ENCODE peak calls at places on chromosomes 12 and 14, in four cellular contexts. One of them, this sample, is unnamed.

GRCh38 chr14:59870277-59871165 is at the start of gene RTN1:
- DNase-seq in HepG2: no peak
- DNase-seq in GM12878: no peak
- DNase-seq in NT2/D1: peak; percentile 40
- DNase-seq in this sample: peak; percentile 69

GRCh38 chr12:14577344-14577743 is 9.7 kb upstream of the PLBD1 start:
- DNase-seq in HepG2: no peak
- DNase-seq in GM12878: peak; percentile 25
- DNase-seq in NT2/D1: no peak
- DNase-seq in this sample: no peak

GRCh38 chr14:46405095-46405494 is 246.5 kb downstream of the RPL10L start:
- DNase-seq in GM12878: no peak
- DNase-seq in HepG2: no peak
- DNase-seq in NT2/D1: no peak
- DNase-seq in this sample: no peak

GRCh38 chr12:109264095-109264942 is 44.8 kb downstream of the FOXN4 start:
- DNase-seq in NT2/D1: peak; percentile 76
- DNase-seq in HepG2: peak; percentile 67
- DNase-seq in GM12878: no peak
- DNase-seq in this sample: peak; percentile 89

GRCh38 chr14:57617510-57617909 is 123.9 kb upstream of the CCDC198 start:
- DNase-seq in GM12878: no peak
- DNase-seq in HepG2: no peak
- DNase-seq in NT2/D1: peak; percentile 47
- DNase-seq in this sample: no peak

GRCh38 chr14:65000868-65001600 is 14.3 kb downstream of the FNTB start:
- DNase-seq in NT2/D1: no peak
- DNase-seq in GM12878: no peak
- DNase-seq in HepG2: no peak
- DNase-seq in this sample: no peak

GRCh38 chr12:18677189-18677588 is 60.6 kb downstream of the PLCZ1 start:
- DNase-seq in GM12878: no peak
- DNase-seq in NT2/D1: no peak
- DNase-seq in HepG2: no peak
- DNase-seq in this sample: no peak

GRCh38 chr14:50978521-50978871 is 34.2 kb upstream of the PYGL start:
- DNase-seq in HepG2: no peak
- DNase-seq in NT2/D1: no peak
- DNase-seq in GM12878: no peak
- DNase-seq in this sample: no peak

GRCh38 chr14:73338551-73338950 is 101.2 kb downstream of the PAPLN start:
- DNase-seq in HepG2: no peak
- DNase-seq in GM12878: no peak
- DNase-seq in NT2/D1: no peak
- DNase-seq in this sample: no peak

GRCh38 chr14:103188691-103189480 is 65.6 kb downstream of the TNFAIP2 start:
- DNase-seq in HepG2: no peak
- DNase-seq in NT2/D1: no peak
- DNase-seq in GM12878: no peak
- DNase-seq in this sample: no peak

GRCh38 chr12:131818821-131819585 is 9.2 kb upstream of the MMP17 start:
- DNase-seq in GM12878: no peak
- DNase-seq in HepG2: peak; percentile 54
- DNase-seq in NT2/D1: no peak
- DNase-seq in this sample: no peak

GRCh38 chr12:133057446-133057845 is 20.1 kb downstream of the ZNF84 start:
- DNase-seq in GM12878: no peak
- DNase-seq in NT2/D1: no peak
- DNase-seq in HepG2: no peak
- DNase-seq in this sample: no peak

GRCh38 chr12:48069253-48069652 is 36.6 kb downstream of the SENP1 start:
- DNase-seq in HepG2: no peak
- DNase-seq in NT2/D1: no peak
- DNase-seq in GM12878: no peak
- DNase-seq in this sample: no peak

GRCh38 chr12:122072031-122072970 is 6.3 kb upstream of the MLXIP start:
- DNase-seq in HepG2: no peak
- DNase-seq in GM12878: no peak
- DNase-seq in NT2/D1: no peak
- DNase-seq in this sample: peak; percentile 47

GRCh38 chr12:81987351-81987750 is 228.2 kb upstream of the PPFIA2 start:
- DNase-seq in GM12878: no peak
- DNase-seq in NT2/D1: no peak
- DNase-seq in HepG2: no peak
- DNase-seq in this sample: no peak

GRCh38 chr12:122079532-122080081 is 1.1 kb downstream of the MLXIP start:
- DNase-seq in NT2/D1: no peak
- DNase-seq in GM12878: no peak
- DNase-seq in HepG2: no peak
- DNase-seq in this sample: no peak

GRCh38 chr12:123997033-123997822 is 24.2 kb downstream of the ZNF664 start:
- DNase-seq in NT2/D1: no peak
- DNase-seq in HepG2: no peak
- DNase-seq in GM12878: no peak
- DNase-seq in this sample: no peak

GRCh38 chr14:53603994-53604393 is 352.6 kb downstream of the BMP4 start:
- DNase-seq in NT2/D1: no peak
- DNase-seq in GM12878: no peak
- DNase-seq in HepG2: no peak
- DNase-seq in this sample: no peak

GRCh38 chr12:61502179-61502578 is 758.0 kb upstream of the USP15 start:
- DNase-seq in GM12878: no peak
- DNase-seq in HepG2: no peak
- DNase-seq in NT2/D1: no peak
- DNase-seq in this sample: no peak

GRCh38 chr14:55297611-55298323 is 26.5 kb downstream of the FBXO34 start:
- DNase-seq in HepG2: peak; percentile 10
- DNase-seq in NT2/D1: no peak
- DNase-seq in GM12878: no peak
- DNase-seq in this sample: no peak

GRCh38 chr12:26614217-26614616 is 218.8 kb downstream of the ITPR2 start:
- DNase-seq in HepG2: no peak
- DNase-seq in GM12878: no peak
- DNase-seq in NT2/D1: peak; percentile 57
- DNase-seq in this sample: peak; percentile 28

GRCh38 chr12:14845350-14845750 is 2.0 kb upstream of the ART4 start:
- DNase-seq in GM12878: no peak
- DNase-seq in NT2/D1: peak; percentile 76
- DNase-seq in HepG2: peak; percentile 56
- DNase-seq in this sample: peak; percentile 55

GRCh38 chr12:81162725-81163124 is 84.8 kb downstream of the ACSS3 start:
- DNase-seq in NT2/D1: no peak
- DNase-seq in HepG2: no peak
- DNase-seq in GM12878: no peak
- DNase-seq in this sample: no peak

GRCh38 chr14:24941719-24942118 is 108.2 kb downstream of the STXBP6 start:
- DNase-seq in NT2/D1: no peak
- DNase-seq in GM12878: no peak
- DNase-seq in HepG2: no peak
- DNase-seq in this sample: no peak

GRCh38 chr12:113477842-113478215 is 6.2 kb upstream of the LHX5 start:
- DNase-seq in HepG2: no peak
- DNase-seq in GM12878: no peak
- DNase-seq in NT2/D1: no peak
- DNase-seq in this sample: no peak

GRCh38 chr14:67516679-67517078 is 16.4 kb upstream of the PLEKHH1 start:
- DNase-seq in HepG2: no peak
- DNase-seq in NT2/D1: no peak
- DNase-seq in GM12878: no peak
- DNase-seq in this sample: no peak

GRCh38 chr14:67514203-67514607 is 18.9 kb upstream of the PLEKHH1 start:
- DNase-seq in GM12878: no peak
- DNase-seq in HepG2: no peak
- DNase-seq in NT2/D1: no peak
- DNase-seq in this sample: no peak

GRCh38 chr14:67513631-67514108 is 19.4 kb upstream of the PLEKHH1 start:
- DNase-seq in NT2/D1: no peak
- DNase-seq in GM12878: no peak
- DNase-seq in HepG2: no peak
- DNase-seq in this sample: no peak

GRCh38 chr14:67515386-67516079 is 17.6 kb upstream of the PLEKHH1 start:
- DNase-seq in HepG2: no peak
- DNase-seq in NT2/D1: no peak
- DNase-seq in GM12878: no peak
- DNase-seq in this sample: peak; percentile 40

GRCh38 chr14:67514650-67515385 is 18.3 kb upstream of the PLEKHH1 start:
- DNase-seq in NT2/D1: no peak
- DNase-seq in GM12878: no peak
- DNase-seq in HepG2: no peak
- DNase-seq in this sample: peak; percentile 42
- TF ChIP-seq SUZ12 in NT2/D1: no peak
- TF ChIP-seq SUZ12 in GM12878: peak; percentile 48
- TF ChIP-seq SUZ12 in HepG2: no peak
- TF ChIP-seq SUZ12 in this sample: no peak

GRCh38 chr14:75051556-75051899 is 261 bp upstream of the MLH3 start:
- DNase-seq in NT2/D1: no peak
- DNase-seq in GM12878: no peak
- DNase-seq in HepG2: no peak
- DNase-seq in this sample: no peak

GRCh38 chr14:75048101-75048500 is 3.2 kb downstream of the MLH3 start:
- DNase-seq in HepG2: no peak
- DNase-seq in GM12878: no peak
- DNase-seq in NT2/D1: no peak
- DNase-seq in this sample: no peak

GRCh38 chr14:75049136-75049535 is 2.1 kb downstream of the MLH3 start:
- DNase-seq in HepG2: no peak
- DNase-seq in GM12878: no peak
- DNase-seq in NT2/D1: no peak
- DNase-seq in this sample: no peak

GRCh38 chr14:75050852-75051555 is at the start of gene MLH3:
- DNase-seq in HepG2: peak; percentile 75
- DNase-seq in NT2/D1: peak; percentile 75
- DNase-seq in GM12878: no peak
- DNase-seq in this sample: no peak

GRCh38 chr14:75049731-75050201 is 1.5 kb downstream of the MLH3 start:
- DNase-seq in GM12878: no peak
- DNase-seq in NT2/D1: no peak
- DNase-seq in HepG2: no peak
- DNase-seq in this sample: no peak
- TF ChIP-seq SUZ12 in GM12878: no peak
- TF ChIP-seq SUZ12 in NT2/D1: no peak
- TF ChIP-seq SUZ12 in HepG2: no peak
- TF ChIP-seq SUZ12 in this sample: no peak

GRCh38 chr12:1293901-1294300 is 300.5 kb downstream of the FBXL14 start:
- DNase-seq in GM12878: no peak
- DNase-seq in NT2/D1: no peak
- DNase-seq in HepG2: no peak
- DNase-seq in this sample: no peak

GRCh38 chr12:1297639-1298038 is 296.7 kb downstream of the FBXL14 start:
- DNase-seq in GM12878: no peak
- DNase-seq in NT2/D1: no peak
- DNase-seq in HepG2: no peak
- DNase-seq in this sample: no peak

GRCh38 chr12:1302471-1302870 is 291.9 kb downstream of the FBXL14 start:
- DNase-seq in HepG2: no peak
- DNase-seq in NT2/D1: no peak
- DNase-seq in GM12878: no peak
- DNase-seq in this sample: no peak

GRCh38 chr12:1300460-1300859 is 293.9 kb downstream of the FBXL14 start:
- DNase-seq in NT2/D1: no peak
- DNase-seq in HepG2: no peak
- DNase-seq in GM12878: no peak
- DNase-seq in this sample: no peak

GRCh38 chr12:1297206-1297605 is 297.2 kb downstream of the FBXL14 start:
- DNase-seq in NT2/D1: no peak
- DNase-seq in HepG2: no peak
- DNase-seq in GM12878: no peak
- DNase-seq in this sample: no peak
- TF ChIP-seq SUZ12 in NT2/D1: no peak
- TF ChIP-seq SUZ12 in HepG2: no peak
- TF ChIP-seq SUZ12 in GM12878: no peak
- TF ChIP-seq SUZ12 in this sample: no peak

DNA sequence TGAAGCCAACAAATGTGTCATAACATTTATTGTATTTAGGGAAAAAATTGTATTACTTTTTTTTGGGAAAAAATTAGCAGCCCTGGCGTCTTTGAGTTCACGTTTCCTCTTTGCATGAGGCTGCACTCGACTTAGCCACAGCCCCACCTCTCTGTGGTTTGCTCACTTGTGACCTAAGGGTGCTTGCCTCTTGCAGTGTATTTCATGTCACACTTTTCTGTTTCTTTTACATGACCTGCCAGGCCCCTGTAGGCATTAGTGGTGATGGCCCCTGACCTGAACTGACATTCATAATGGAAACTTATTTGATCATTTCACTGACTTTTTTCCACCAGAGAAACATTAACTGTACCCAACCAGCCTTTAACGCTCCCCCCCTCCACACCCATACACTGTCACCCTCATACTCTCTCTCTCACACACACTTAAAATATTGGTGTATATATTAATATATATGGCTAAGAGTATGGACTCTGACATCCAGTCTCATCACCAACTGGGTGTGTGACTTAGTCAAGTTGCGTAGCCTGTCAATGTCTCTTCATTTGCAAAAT is 122.9 kb downstream of the PRKCH start:
- DNase-seq in GM12878: no peak
- DNase-seq in NT2/D1: no peak
- DNase-seq in HepG2: no peak
- DNase-seq in this sample: no peak
- TF ChIP-seq SUZ12 in GM12878: no peak
- TF ChIP-seq SUZ12 in NT2/D1: no peak
- TF ChIP-seq SUZ12 in HepG2: no peak
- TF ChIP-seq SUZ12 in this sample: no peak

This sample was measured in HEK293T.